ENCODE peak calls at places on chromosomes 7 and 10, in nine cellular contexts. B, E, C, D, Z, Q, A, N and M are unnamed samples.

GRCh38 chr7:29234438-29234837 is 39.9 kb downstream of the CHN2 start:
- DNase-seq in B (no peak), E (no peak), C (no peak), D (no peak), Z (no peak), Q (no peak), A (no peak), N (no peak), M (no peak)

GRCh38 chr10:118694848-118695247 is 59.9 kb downstream of the CACUL1 start:
- DNase-seq in B (no peak), E (no peak), C (no peak), D (no peak), Z (no peak), Q (no peak), A (no peak), N (peak; percentile 73), M (no peak)

GRCh38 chr7:73999664-74000420 is 28.1 kb upstream of the ELN start:
- DNase-seq in B (no peak), E (peak; percentile 93), C (peak; percentile 90), D (no peak), Z (no peak), Q (no peak), A (peak; percentile 34), N (peak; percentile 95), M (no peak)

GRCh38 chr7:143361552-143362125 is 874 bp downstream of the FAM131B start:
- DNase-seq in B (no peak), E (no peak), C (no peak), D (no peak), Z (peak; percentile 70), Q (no peak), A (no peak), N (no peak), M (no peak)

GRCh38 chr10:4191354-4191753 is 406.3 kb upstream of the KLF6 start:
- DNase-seq in B (no peak), E (no peak), C (no peak), D (no peak), Z (no peak), Q (no peak), A (no peak), N (no peak), M (no peak)

GRCh38 chr10:125848371-125848770 is 25.0 kb downstream of the BCCIP start:
- DNase-seq in B (no peak), E (no peak), C (no peak), D (no peak), Z (no peak), Q (no peak), A (no peak), N (no peak), M (no peak)

GRCh38 chr10:84850826-84851225 is 522.4 kb downstream of the CCSER2 start:
- DNase-seq in B (no peak), E (no peak), C (no peak), D (no peak), Z (no peak), Q (no peak), A (no peak), N (no peak), M (no peak)

GRCh38 chr7:148701414-148701813 is 2.7 kb downstream of the CUL1 start:
- DNase-seq in B (no peak), E (no peak), C (peak; percentile 30), D (no peak), Z (no peak), Q (no peak), A (no peak), N (no peak), M (no peak)

GRCh38 chr10:76049581-76050290 is 618.3 kb downstream of the LRMDA start:
- DNase-seq in B (no peak), E (no peak), C (no peak), D (no peak), Z (no peak), Q (no peak), A (no peak), N (no peak), M (no peak)

GRCh38 chr7:143901360-143901709 is 641 bp downstream of the TCAF1 start:
- DNase-seq in B (no peak), E (peak; percentile 25), C (peak; percentile 71), D (peak; percentile 72), Z (peak; percentile 66), Q (no peak), A (peak; percentile 33), N (peak; percentile 60), M (no peak)

GRCh38 chr10:103062854-103063642 is 130.0 kb downstream of the NT5C2 start:
- DNase-seq in B (no peak), E (no peak), C (no peak), D (no peak), Z (peak; percentile 58), Q (no peak), A (no peak), N (no peak), M (no peak)

GRCh38 chr10:29998142-29998808 is 61.1 kb downstream of the JCAD start:
- DNase-seq in B (peak; percentile 71), E (peak; percentile 77), C (peak; percentile 90), D (peak; percentile 75), Z (peak; percentile 86), Q (peak; percentile 57), A (peak; percentile 76), N (peak; percentile 51), M (peak; percentile 63)

GRCh38 chr10:71971311-71971731 is 7.1 kb downstream of the CHST3 start:
- DNase-seq in B (no peak), E (no peak), C (no peak), D (no peak), Z (no peak), Q (no peak), A (no peak), N (no peak), M (no peak)

DNA sequence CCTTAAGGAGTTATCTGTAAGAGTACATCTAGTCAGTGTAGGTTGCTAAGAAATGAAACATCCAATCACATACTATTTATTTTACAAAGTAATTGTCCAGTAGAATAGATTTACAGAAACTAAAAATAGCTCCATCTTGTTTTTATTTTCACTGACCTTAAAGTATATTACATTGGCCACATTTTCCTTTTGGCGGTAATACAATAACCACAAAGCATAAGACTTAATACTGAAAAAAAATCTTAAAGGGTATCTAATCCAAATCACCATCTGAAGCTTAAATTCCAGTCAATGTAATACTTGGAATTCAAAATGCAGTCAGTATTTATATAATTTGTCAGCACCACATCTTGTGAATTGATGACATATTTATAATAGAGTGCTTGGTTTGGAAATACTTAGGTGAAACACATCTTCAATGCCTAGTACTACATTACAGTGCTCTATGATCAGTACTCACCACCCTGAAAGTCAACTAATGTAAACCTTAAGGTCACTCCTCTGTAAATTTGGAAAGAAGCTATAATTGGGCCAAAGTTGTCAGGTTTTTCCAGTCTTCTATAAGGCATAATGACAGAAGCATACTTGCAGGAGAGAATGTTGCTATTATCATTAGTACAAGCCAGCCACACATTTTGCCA is 8.9 kb downstream of the ANKMY2 start:
- DNase-seq in B (no peak), E (no peak), C (no peak), D (no peak), Z (no peak), Q (no peak), A (no peak), N (peak; percentile 61), M (no peak)
- H3K27ac ChIP-seq in B (no peak overlapping the region), E (no peak overlapping the region), C (peak overlapping the region; percentile 73), D (no peak overlapping the region), Z (no peak overlapping the region), Q (no peak overlapping the region), A (peak overlapping the region; percentile 38), N (no peak overlapping the region), M (no peak overlapping the region)

DNA sequence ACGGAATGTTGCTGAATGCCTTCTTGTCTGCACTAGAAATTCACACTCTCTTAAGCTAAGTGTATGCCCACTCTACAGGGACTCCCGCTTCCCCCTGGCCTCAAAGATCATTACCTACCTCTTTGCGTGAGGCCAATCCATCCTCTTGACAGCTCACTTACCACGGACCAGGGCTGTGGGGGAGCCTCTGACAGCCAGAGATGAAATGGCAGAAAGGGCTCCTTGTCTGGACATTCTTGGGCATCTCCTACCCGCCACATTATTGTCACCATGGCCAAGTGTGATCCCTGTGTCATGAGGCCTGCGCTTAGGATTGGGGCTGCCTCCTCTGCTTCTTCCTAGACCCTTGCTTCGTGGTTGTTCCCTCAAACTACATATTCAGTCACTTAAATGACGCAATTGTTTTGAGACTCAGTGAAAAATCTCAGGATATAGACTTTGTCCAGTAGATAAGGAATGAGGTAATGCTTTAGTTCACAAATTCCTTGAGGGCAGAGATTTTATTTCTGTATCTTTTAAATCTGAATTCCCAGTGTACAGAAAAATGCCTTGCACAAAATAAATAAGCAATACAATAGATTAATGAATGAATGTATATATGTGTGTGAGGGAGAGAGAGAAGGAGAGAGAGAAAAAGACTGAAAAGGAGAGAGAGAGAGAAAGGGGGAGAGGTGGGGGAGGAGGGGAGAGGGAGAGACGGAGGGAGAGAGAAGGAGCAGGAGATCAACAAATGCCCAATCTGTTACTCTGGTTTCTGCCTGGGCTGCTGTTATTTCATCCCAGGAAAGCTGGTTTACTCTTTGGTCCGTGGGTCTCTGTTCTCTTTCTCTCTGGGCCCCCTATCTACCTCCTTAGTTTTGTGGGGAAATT is 159.0 kb downstream of the PLXNA4 start:
- DNase-seq in B (no peak), E (no peak), C (peak; percentile 73), D (no peak), Z (no peak), Q (no peak), A (no peak), N (peak; percentile 67), M (no peak)
- TF ChIP-seq CTCF in B (no peak), E (no peak), C (no peak), D (no peak), Z (no peak), Q (no peak), A (no peak), N (no peak), M (no peak)

GRCh38 chr7:6232534-6232933 is 39.9 kb downstream of the CYTH3 start:
- DNase-seq in B (peak; percentile 8), E (peak; percentile 67), C (no peak), D (peak; percentile 75), Z (no peak), Q (no peak), A (peak; percentile 56), N (no peak), M (no peak)

GRCh38 chr7:6231184-6231583 is 41.2 kb downstream of the CYTH3 start:
- DNase-seq in B (no peak), E (no peak), C (no peak), D (no peak), Z (no peak), Q (no peak), A (no peak), N (no peak), M (no peak)

GRCh38 chr7:6234384-6234783 is 38.0 kb downstream of the CYTH3 start:
- DNase-seq in B (peak; percentile 81), E (no peak), C (no peak), D (no peak), Z (no peak), Q (no peak), A (no peak), N (no peak), M (no peak)

GRCh38 chr7:6235029-6235627 is 37.3 kb downstream of the CYTH3 start:
- DNase-seq in B (no peak), E (no peak), C (no peak), D (no peak), Z (no peak), Q (no peak), A (no peak), N (no peak), M (no peak)

GRCh38 chr7:6232130-6232529 is 40.3 kb downstream of the CYTH3 start:
- DNase-seq in B (no peak), E (no peak), C (no peak), D (no peak), Z (no peak), Q (no peak), A (no peak), N (no peak), M (no peak)
- H3K27ac ChIP-seq in B (no peak overlapping the region), E (no peak overlapping the region), C (no peak overlapping the region), D (no peak overlapping the region), Z (no peak overlapping the region), Q (no peak overlapping the region), A (no peak overlapping the region), N (no peak overlapping the region), M (no peak overlapping the region)

GRCh38 chr10:123573236-123574147 is 92.7 kb upstream of the GPR26 start:
- DNase-seq in B (peak; percentile 40), E (no peak), C (peak; percentile 27), D (peak; percentile 83), Z (peak; percentile 92), Q (no peak), A (peak; percentile 59), N (no peak), M (peak; percentile 72)
- TF ChIP-seq CTCF in B (peak; percentile 81), E (no peak), C (peak; percentile 57), D (peak; percentile 59), Z (peak; percentile 97), Q (peak; percentile 35), A (peak; percentile 32), N (no peak), M (peak; percentile 93)